ENCODE peak calls at places on chromosomes 7 and 10, in nine cellular contexts. O is heart right ventricle; G is upper lobe of left lung; L is mucosa of gallbladder; Z is AG04450; U is thoracic aorta; P is putamen; W is spleen; S is activated CD8-positive, alpha-beta memory T cell treated with anti-CD3 and anti-CD28 coated beads for 1 hour. X is an unnamed sample.

GRCh38 chr7:6564091-6564770 is 13.0 kb upstream of the GRID2IP start:
- DNase-seq in W (no peak), Z (no peak), P (no peak), S (no peak), G (no peak), O (no peak), U (no peak), L (no peak), X (no peak)

GRCh38 chr10:133007360-133007858 is 65.0 kb upstream of the CFAP46 start:
- DNase-seq in S (no peak), O (peak), U (no peak), L (no peak), P (no peak), G (no peak), Z (no peak), W (no peak), X (no peak)

GRCh38 chr10:60827791-60828488 is 49.7 kb downstream of the CDK1 start:
- DNase-seq in L (no peak), U (no peak), S (no peak), G (no peak), Z (no peak), W (no peak), P (no peak), O (no peak), X (no peak)

GRCh38 chr10:115525141-115525540 is 432.0 kb downstream of the ATRNL1 start:
- DNase-seq in S (no peak), G (no peak), W (no peak), U (no peak), O (no peak), P (no peak), L (no peak), Z (no peak), X (no peak)

GRCh38 chr7:100745184-100745583 is 11.8 kb downstream of the ZAN start:
- DNase-seq in P (peak), O (peak), G (peak), Z (no peak), L (peak), W (peak), S (no peak), U (no peak), X (peak)

GRCh38 chr10:76397210-76397881 is 965.9 kb downstream of the LRMDA start:
- DNase-seq in U (peak), G (no peak), S (no peak), W (no peak), Z (no peak), P (no peak), L (no peak), O (peak), X (no peak)

GRCh38 chr7:7005303-7005702 is 177.0 kb upstream of the C1GALT1 start:
- DNase-seq in P (no peak), L (no peak), G (no peak), S (no peak), O (no peak), Z (no peak), U (no peak), W (no peak), X (no peak)

GRCh38 chr7:122543891-122544290 is 155.0 kb downstream of the RNF133 start:
- DNase-seq in O (no peak), W (no peak), S (no peak), Z (no peak), G (no peak), P (no peak), U (no peak), L (no peak), X (no peak)

GRCh38 chr7:44147026-44147881 is 6.1 kb upstream of the MYL7 start:
- DNase-seq in S (no peak), U (no peak), W (no peak), P (no peak), G (peak), Z (no peak), L (no peak), O (peak), X (no peak)

GRCh38 chr10:94006591-94007550 is 13.1 kb downstream of the PLCE1 start:
- DNase-seq in S (no peak), U (no peak), Z (peak), P (no peak), W (no peak), O (no peak), L (peak), G (no peak), X (peak)

GRCh38 chr7:23600251-23600650 is 3.1 kb downstream of the CCDC126 start:
- DNase-seq in Z (no peak), S (no peak), G (no peak), O (no peak), L (no peak), U (no peak), P (no peak), W (no peak), X (no peak)

GRCh38 chr7:32611201-32611691 is 116.0 kb downstream of the AVL9 start:
- DNase-seq in P (no peak), S (no peak), W (no peak), G (no peak), L (no peak), Z (no peak), O (no peak), U (no peak), X (no peak)

GRCh38 chr7:98705620-98706019 is 88.5 kb downstream of the NPTX2 start:
- DNase-seq in U (no peak), G (no peak), S (no peak), L (no peak), O (no peak), Z (no peak), W (no peak), P (no peak), X (no peak)

GRCh38 chr7:101814996-101815825 is 2.2 kb upstream of the CUX1 start:
- DNase-seq in P (peak), G (peak), U (no peak), Z (no peak), W (peak), S (peak), O (peak), L (peak), X (peak)

GRCh38 chr10:77391605-77392235 is 245.9 kb downstream of the KCNMA1 start:
- DNase-seq in U (peak), G (no peak), W (no peak), P (peak), L (peak), O (peak), Z (peak), S (no peak), X (peak)

GRCh38 chr10:54703086-54703485 is 97.9 kb downstream of the PCDH15 start:
- DNase-seq in G (no peak), O (no peak), S (no peak), W (no peak), P (no peak), L (no peak), U (no peak), Z (no peak), X (no peak)

GRCh38 chr10:89203237-89203636 is 3.9 kb downstream of the CH25H start:
- DNase-seq in G (no peak), L (no peak), U (no peak), P (no peak), W (no peak), S (no peak), Z (no peak), O (no peak), X (no peak)

X was measured in left colon.